ENCODE peak calls at places on chromosomes 5 and 9, in eight cellular contexts. D, G, M, H, B, U, T and A are unnamed samples.

GRCh38 chr5:133644000-133644865 is 31.9 kb upstream of the FSTL4 start:
- DNase-seq in H (no peak), U (no peak), T (no peak), B (no peak), D (no peak), M (no peak), G (no peak), A (no peak)

GRCh38 chr5:173688708-173689107 is 72.3 kb upstream of the BOD1 start:
- DNase-seq in T (no peak), M (no peak), B (no peak), U (no peak), D (no peak), G (no peak), H (no peak), A (no peak)

GRCh38 chr5:145941096-145941676 is 4.8 kb downstream of the SH3RF2 start:
- DNase-seq in U (no peak), M (peak; percentile 25), T (no peak), B (no peak), G (no peak), H (no peak), D (peak; percentile 46), A (no peak)

GRCh38 chr5:3659907-3660306 is 64.3 kb downstream of the IRX1 start:
- DNase-seq in H (no peak), D (peak; percentile 27), T (no peak), M (peak; percentile 4), U (no peak), G (no peak), B (no peak), A (peak; percentile 4)

GRCh38 chr9:69207503-69207902 is 33.4 kb downstream of the TJP2 start:
- DNase-seq in T (no peak), B (no peak), M (no peak), D (no peak), G (no peak), H (no peak), U (no peak), A (peak; percentile 39)

GRCh38 chr5:137296213-137296702 is 202.9 kb downstream of the SPOCK1 start:
- DNase-seq in T (no peak), D (no peak), G (no peak), M (peak; percentile 8), B (no peak), U (peak; percentile 82), H (no peak), A (no peak)

GRCh38 chr9:93089481-93089991 is 6.5 kb upstream of the CARD19 start:
- DNase-seq in M (no peak), G (no peak), H (no peak), B (no peak), D (no peak), T (peak; percentile 44), U (no peak), A (no peak)

GRCh38 chr9:19154135-19154612 is 26.9 kb upstream of the PLIN2 start:
- DNase-seq in T (peak; percentile 77), B (no peak), H (no peak), G (peak; percentile 71), D (peak; percentile 52), M (peak; percentile 96), U (no peak), A (peak; percentile 29)

GRCh38 chr5:109759304-109759703 is 69.6 kb downstream of the MAN2A1 start:
- DNase-seq in B (no peak), G (no peak), D (peak; percentile 15), T (no peak), U (no peak), H (no peak), M (peak; percentile 60), A (peak; percentile 56)

GRCh38 chr5:145347026-145347616 is 488.0 kb downstream of the PRELID2 start:
- DNase-seq in M (peak; percentile 72), G (peak; percentile 13), T (no peak), B (no peak), U (no peak), H (peak; percentile 33), D (peak; percentile 40), A (peak; percentile 47)

GRCh38 chr9:108636023-108636422 is 219.8 kb downstream of the ACTL7B start:
- DNase-seq in D (no peak), H (no peak), G (no peak), U (no peak), M (no peak), B (no peak), T (no peak), A (no peak)

GRCh38 chr5:112975721-112976431 is 722 bp upstream of the DCP2 start:
- DNase-seq in B (no peak), D (no peak), U (no peak), G (no peak), H (no peak), M (no peak), T (no peak), A (no peak)

GRCh38 chr5:140673187-140673976 is at the start of gene DND1:
- DNase-seq in D (no peak), T (no peak), B (no peak), U (no peak), G (no peak), M (no peak), H (no peak), A (no peak)

GRCh38 chr5:16492398-16493175 is 27.0 kb upstream of the ZNF622 start:
- DNase-seq in H (no peak), U (peak; percentile 61), T (peak; percentile 83), G (peak; percentile 6), B (no peak), M (peak; percentile 58), D (peak; percentile 93), A (peak; percentile 95)

GRCh38 chr5:75057551-75057950 is 5.2 kb upstream of the GCNT4 start:
- DNase-seq in B (no peak), D (peak; percentile 24), M (no peak), U (no peak), H (no peak), T (no peak), G (no peak), A (no peak)

GRCh38 chr9:33139421-33140228 is 27.5 kb downstream of the B4GALT1 start:
- DNase-seq in H (no peak), T (peak; percentile 84), M (peak; percentile 96), D (no peak), G (peak; percentile 90), U (no peak), B (peak; percentile 90), A (no peak)

GRCh38 chr5:115460476-115460875 is 84.1 kb downstream of the FEM1C start:
- DNase-seq in H (no peak), B (peak; percentile 46), G (peak; percentile 37), D (peak; percentile 90), U (no peak), M (peak; percentile 92), T (no peak), A (peak; percentile 93)

GRCh38 chr5:76084496-76085285 is 1.5 kb downstream of the SV2C start:
- DNase-seq in D (no peak), B (no peak), M (no peak), T (no peak), U (no peak), H (peak; percentile 83), G (no peak), A (no peak)

GRCh38 chr5:145077028-145077427 is 758.1 kb downstream of the PRELID2 start:
- DNase-seq in D (no peak), H (no peak), B (no peak), U (no peak), T (no peak), G (no peak), M (no peak), A (no peak)

GRCh38 chr5:160420331-160420610 is 1.4 kb upstream of the PTTG1 start:
- DNase-seq in G (no peak), T (no peak), H (peak; percentile 38), B (no peak), D (no peak), U (no peak), M (no peak), A (no peak)

GRCh38 chr9:86181379-86182315 is 77.8 kb downstream of the C9orf153 start:
- DNase-seq in T (no peak), U (no peak), M (no peak), B (no peak), G (no peak), H (no peak), D (peak; percentile 43), A (peak; percentile 65)

GRCh38 chr5:78601622-78602314 is 46.8 kb downstream of the LHFPL2 start:
- DNase-seq in B (no peak), G (no peak), T (no peak), D (no peak), M (peak; percentile 80), U (no peak), H (no peak), A (no peak)

GRCh38 chr5:71757590-71758543 is 38.8 kb downstream of the CARTPT start:
- DNase-seq in B (peak; percentile 73), G (peak; percentile 11), M (peak; percentile 71), U (no peak), H (peak; percentile 41), D (peak; percentile 54), T (no peak), A (peak; percentile 57)

GRCh38 chr5:64331597-64332277 is 166.1 kb downstream of the RNF180 start:
- DNase-seq in U (no peak), H (no peak), M (no peak), T (no peak), G (no peak), D (no peak), B (peak; percentile 71), A (no peak)

GRCh38 chr5:64333891-64334290 is 168.2 kb downstream of the RNF180 start:
- DNase-seq in M (no peak), U (peak; percentile 19), B (no peak), H (no peak), G (no peak), T (no peak), D (no peak), A (no peak)

GRCh38 chr5:64330728-64331231 is 165.1 kb downstream of the RNF180 start:
- DNase-seq in U (no peak), T (no peak), M (no peak), H (no peak), B (peak; percentile 41), D (no peak), G (no peak), A (no peak)
- TF ChIP-seq CTCF in U (no peak), T (no peak), M (no peak), H (no peak), B (no peak), D (no peak), G (no peak), A (no peak)

GRCh38 chr5:164799391-164799790 is 1294.0 kb downstream of the MAT2B start:
- DNase-seq in U (no peak), M (no peak), H (peak; percentile 48), D (no peak), G (no peak), T (no peak), B (no peak), A (no peak)
- H3K27me3 ChIP-seq in U (no peaks in the 10 kb centered on the region), M (no peaks in the 10 kb centered on the region), H (no peaks in the 10 kb centered on the region), D (no peaks in the 10 kb centered on the region), G (no peaks in the 10 kb centered on the region), T (no peaks in the 10 kb centered on the region), B (no peaks in the 10 kb centered on the region), A (no peaks in the 10 kb centered on the region)

GRCh38 chr5:55223219-55223987 is 3.7 kb downstream of the MCIDAS start:
- DNase-seq in G (no peak), U (no peak), T (no peak), M (no peak), B (peak; percentile 19), D (no peak), H (no peak), A (no peak)
- H3K4me3 ChIP-seq in G (no peak overlapping the region), U (peak overlapping the region; percentile 7), T (no peak overlapping the region), M (no peak overlapping the region), B (no peak overlapping the region), D (no peak overlapping the region), H (no peak overlapping the region), A (no peak overlapping the region)

DNA sequence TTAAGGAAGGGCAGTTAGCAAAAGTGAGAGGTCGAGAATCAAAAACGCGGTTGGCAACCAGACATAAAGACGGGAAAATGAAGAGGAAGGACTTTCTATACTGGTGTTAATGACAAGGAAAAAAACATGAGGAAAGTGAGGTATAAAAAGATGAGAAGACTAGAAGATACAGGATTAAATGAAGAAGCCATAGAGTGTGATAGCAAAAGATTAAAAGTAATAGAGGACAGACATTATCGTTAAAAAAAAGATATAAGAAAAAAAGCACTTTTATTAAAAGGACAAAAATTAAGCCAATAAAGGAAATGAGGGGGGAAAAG is 1.7 kb upstream of the SSBP2 start:
- DNase-seq in T (no peak), H (no peak), U (no peak), M (no peak), G (no peak), B (no peak), D (no peak), A (no peak)
- TF ChIP-seq CTCF in T (no peak), H (no peak), U (no peak), M (no peak), G (no peak), B (no peak), D (no peak), A (no peak)